ENCODE peak calls at places on chromosomes 4 and X, in five cellular contexts. B, E, Y, C and P are unnamed samples.

GRCh38 chr4:22203436-22204011 is 255.0 kb upstream of the KCNIP4 start:
- DNase-seq in B (no peak), E (no peak), Y (no peak), C (no peak), P (no peak)

GRCh38 chrX:149643496-149643895 is 11.9 kb upstream of the TMEM185A start:
- DNase-seq in B (no peak), E (no peak), Y (no peak), C (no peak), P (no peak)

GRCh38 chrX:135737361-135738071 is 24.1 kb downstream of the CT45A1 start:
- DNase-seq in B (peak; percentile 0), E (no peak), Y (no peak), C (no peak), P (no peak)

GRCh38 chrX:131830400-131831184 is 192.5 kb upstream of the STK26 start:
- DNase-seq in B (peak; percentile 85), E (peak; percentile 76), Y (peak; percentile 56), C (peak; percentile 92), P (peak; percentile 90)

GRCh38 chr4:125303058-125303457 is 11.7 kb upstream of the FAT4 start:
- DNase-seq in B (no peak), E (no peak), Y (no peak), C (no peak), P (no peak)

GRCh38 chrX:103187953-103188475 is 26.9 kb upstream of the BEX4 start:
- DNase-seq in B (peak; percentile 13), E (no peak), Y (no peak), C (no peak), P (no peak)

GRCh38 chr4:8540072-8540471 is 40.1 kb upstream of the GPR78 start:
- DNase-seq in B (no peak), E (no peak), Y (no peak), C (no peak), P (no peak)

GRCh38 chr4:72843466-72843865 is 226.1 kb downstream of the COX18 start:
- DNase-seq in B (no peak), E (no peak), Y (no peak), C (no peak), P (no peak)

GRCh38 chr4:123244233-123244632 is 152.4 kb upstream of the SPRY1 start:
- DNase-seq in B (no peak), E (no peak), Y (no peak), C (no peak), P (no peak)

GRCh38 chr4:144449623-144450022 is 196.3 kb upstream of the HHIP start:
- DNase-seq in B (no peak), E (no peak), Y (no peak), C (no peak), P (no peak)

GRCh38 chrX:46547857-46548256 is 2.6 kb upstream of the ZNF674 start:
- DNase-seq in B (peak; percentile 28), E (no peak), Y (no peak), C (peak; percentile 27), P (no peak)

GRCh38 chr4:14334166-14334565 is 668.1 kb upstream of the CPEB2 start:
- DNase-seq in B (no peak), E (no peak), Y (no peak), C (no peak), P (no peak)

GRCh38 chr4:83093060-83093640 is 21.4 kb downstream of the PLAC8 start:
- DNase-seq in B (no peak), E (no peak), Y (peak; percentile 21), C (no peak), P (no peak)

GRCh38 chr4:4860381-4860802 is 927 bp downstream of the MSX1 start:
- DNase-seq in B (no peak), E (peak; percentile 57), Y (no peak), C (peak; percentile 24), P (no peak)

GRCh38 chr4:145954924-145955339 is 16.3 kb upstream of the ZNF827 start:
- DNase-seq in B (peak; percentile 98), E (peak; percentile 69), Y (no peak), C (no peak), P (no peak)

GRCh38 chrX:152930516-152930915 is 32.6 kb downstream of the ZNF185 start:
- DNase-seq in B (no peak), E (no peak), Y (no peak), C (no peak), P (no peak)

GRCh38 chrX:153999359-154000037 is 20.2 kb downstream of the IRAK1 start:
- DNase-seq in B (no peak), E (no peak), Y (no peak), C (no peak), P (peak; percentile 44)

GRCh38 chrX:73683236-73683859 is 120.4 kb downstream of the CHIC1 start:
- DNase-seq in B (no peak), E (no peak), Y (no peak), C (no peak), P (no peak)

GRCh38 chr4:131061734-131062133 is 1965.8 kb downstream of the C4orf33 start:
- DNase-seq in B (no peak), E (no peak), Y (no peak), C (no peak), P (no peak)

GRCh38 chr4:41384992-41385391 is 128.3 kb downstream of the UCHL1 start:
- DNase-seq in B (no peak), E (peak; percentile 30), Y (peak; percentile 61), C (no peak), P (no peak)

GRCh38 chrX:107450823-107451509 is 1.5 kb downstream of the FRMPD3 start:
- DNase-seq in B (no peak), E (peak; percentile 29), Y (no peak), C (no peak), P (no peak)

GRCh38 chrX:26653050-26653449 is 437.1 kb downstream of the MAGEB5 start:
- DNase-seq in B (no peak), E (no peak), Y (no peak), C (no peak), P (no peak)

GRCh38 chr4:181569553-181569952 is 673.6 kb upstream of the TENM3 start:
- DNase-seq in B (peak; percentile 19), E (no peak), Y (peak; percentile 60), C (peak; percentile 9), P (peak; percentile 68)

GRCh38 chr4:3831529-3832150 is 65.5 kb downstream of the ADRA2C start:
- DNase-seq in B (no peak), E (no peak), Y (no peak), C (no peak), P (no peak)

GRCh38 chr4:103754844-103755243 is 35.1 kb upstream of the TACR3 start:
- DNase-seq in B (no peak), E (no peak), Y (no peak), C (peak; percentile 23), P (peak; percentile 41)

GRCh38 chrX:37331546-37331945 is 17.6 kb upstream of the PRRG1 start:
- DNase-seq in B (no peak), E (no peak), Y (no peak), C (no peak), P (no peak)

GRCh38 chr4:7169134-7169533 is 23.2 kb upstream of the SORCS2 start:
- DNase-seq in B (no peak), E (no peak), Y (no peak), C (no peak), P (no peak)

GRCh38 chr4:54683616-54684346 is 26.0 kb downstream of the KIT start:
- DNase-seq in B (peak; percentile 37), E (no peak), Y (no peak), C (peak; percentile 13), P (peak; percentile 38)

GRCh38 chr4:84678976-84679744 is 96.2 kb downstream of the CDS1 start:
- DNase-seq in B (no peak), E (no peak), Y (no peak), C (no peak), P (no peak)

GRCh38 chr4:185761352-185762235 is 50.4 kb downstream of the SORBS2 start:
- DNase-seq in B (no peak), E (no peak), Y (no peak), C (no peak), P (no peak)

GRCh38 chr4:76614589-76614988 is 179.6 kb downstream of the SHROOM3 start:
- DNase-seq in B (no peak), E (no peak), Y (no peak), C (no peak), P (no peak)
- TF ChIP-seq JUND in B (no peak), E (no peak), Y (peak; percentile 49), C (no peak), P (no peak)

GRCh38 chrX:24221872-24222271 is 72.3 kb downstream of the ZFX start:
- DNase-seq in B (no peak), E (no peak), Y (no peak), C (no peak), P (no peak)
- TF ChIP-seq JUND in B (no peak), E (no peak), Y (no peak), C (no peak), P (no peak)

GRCh38 chr4:16158504-16158852 is 67.8 kb downstream of the TAPT1 start:
- DNase-seq in B (no peak), E (no peak), Y (no peak), C (no peak), P (no peak)

GRCh38 chr4:16160457-16160856 is 65.8 kb downstream of the TAPT1 start:
- DNase-seq in B (no peak), E (peak; percentile 17), Y (no peak), C (no peak), P (no peak)

GRCh38 chr4:16162891-16163290 is 63.4 kb downstream of the TAPT1 start:
- DNase-seq in B (no peak), E (no peak), Y (no peak), C (no peak), P (no peak)

GRCh38 chr4:16159321-16159720 is 67.0 kb downstream of the TAPT1 start:
- DNase-seq in B (no peak), E (no peak), Y (no peak), C (no peak), P (no peak)

GRCh38 chr4:16161866-16162408 is 64.3 kb downstream of the TAPT1 start:
- DNase-seq in B (no peak), E (no peak), Y (no peak), C (no peak), P (no peak)
- TF ChIP-seq JUND in B (no peak), E (no peak), Y (no peak), C (no peak), P (no peak)

DNA sequence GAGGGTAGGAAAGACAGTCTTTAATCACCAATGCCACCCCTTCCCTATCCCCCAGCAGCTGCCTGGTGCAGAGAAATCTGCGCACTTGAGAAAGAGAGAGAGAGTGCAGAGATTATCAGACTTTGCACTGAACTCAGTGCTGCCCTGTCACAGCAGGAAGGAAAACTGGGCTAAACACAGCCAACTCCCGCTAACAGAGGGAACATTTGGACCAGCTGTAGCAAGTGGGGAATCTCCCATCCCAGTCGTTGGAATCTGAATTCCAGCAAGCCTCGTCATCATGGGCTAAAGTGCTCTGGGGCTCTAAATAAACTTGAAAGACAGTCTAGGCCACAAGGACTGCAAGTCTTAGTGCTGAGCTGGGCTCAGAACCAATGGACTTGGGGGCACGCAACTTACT is 168.7 kb downstream of the DLG3 start:
- DNase-seq in B (no peak), E (no peak), Y (no peak), C (no peak), P (no peak)
- TF ChIP-seq JUND in B (no peak), E (no peak), Y (no peak), C (no peak), P (no peak)

GRCh38 chr4:152697284-152698011 is 17.7 kb upstream of the TMEM154 start:
- DNase-seq in B (no peak), E (no peak), Y (no peak), C (no peak), P (no peak)
- TF ChIP-seq JUND in B (no peak), E (no peak), Y (no peak), C (no peak), P (no peak)